ENCODE peak calls at places on chromosomes 11 and 22, in ten cellular contexts. X is kidney glomerular epithelial cell; L is naive thymus-derived CD8-positive, alpha-beta T cell; J is A549; E is left ventricle myocardium inferior; R is A172; W is GM04504; K is Panc1; C is omental fat pad; H is ecto neural progenitor cell. I is an unnamed sample.

GRCh38 chr22:25930083-25930482 is 188.1 kb downstream of the MYO18B start:
- DNase-seq in L (no peak), H (no peak), E (no peak), K (no peak), W (no peak), R (no peak), C (no peak), X (no peak), J (no peak), I (no peak)

GRCh38 chr22:19496324-19496630 is 16.6 kb downstream of the CDC45 start:
- DNase-seq in R (no peak), H (no peak), W (no peak), X (no peak), C (no peak), L (no peak), J (no peak), E (no peak), K (no peak), I (no peak)

GRCh38 chr11:76610371-76610770 is 60.2 kb downstream of the LRRC32 start:
- DNase-seq in R (no peak), H (no peak), C (no peak), L (peak; percentile 16), X (no peak), W (no peak), E (no peak), K (no peak), J (no peak), I (no peak)

GRCh38 chr11:106818416-106818815 is 199.9 kb downstream of the GUCY1A2 start:
- DNase-seq in L (no peak), W (no peak), E (no peak), H (no peak), R (no peak), C (no peak), K (no peak), J (no peak), X (no peak), I (no peak)

GRCh38 chr11:100543386-100543785 is 143.7 kb upstream of the ARHGAP42 start:
- DNase-seq in X (no peak), C (no peak), E (no peak), H (no peak), R (no peak), J (no peak), L (no peak), W (no peak), K (no peak), I (no peak)

GRCh38 chr22:29114392-29114791 is 41.6 kb downstream of the KREMEN1 start:
- DNase-seq in C (no peak), R (no peak), L (no peak), K (no peak), E (no peak), X (no peak), W (no peak), H (no peak), J (no peak), I (no peak)

GRCh38 chr22:46467006-46467405 is 70.4 kb downstream of the CELSR1 start:
- DNase-seq in R (no peak), W (no peak), L (no peak), H (no peak), C (no peak), J (no peak), K (no peak), E (no peak), X (no peak), I (no peak)

GRCh38 chr11:128905345-128906184 is 14.4 kb downstream of the KCNJ5 start:
- DNase-seq in J (peak; percentile 80), H (peak; percentile 73), X (no peak), E (no peak), R (peak; percentile 45), L (no peak), W (no peak), C (no peak), K (no peak), I (peak; percentile 58)

GRCh38 chr11:4154503-4154902 is 59.9 kb downstream of the RRM1 start:
- DNase-seq in R (no peak), E (no peak), X (no peak), W (no peak), K (no peak), H (no peak), J (no peak), L (no peak), C (no peak), I (no peak)

GRCh38 chr11:130609121-130610035 is 160.9 kb downstream of the ADAMTS15 start:
- DNase-seq in J (no peak), X (no peak), H (no peak), K (no peak), L (no peak), R (no peak), C (peak; percentile 68), E (peak; percentile 88), W (no peak), I (peak; percentile 50)

GRCh38 chr11:28702450-28702790 is 594.2 kb downstream of the METTL15 start:
- DNase-seq in J (peak; percentile 4), K (no peak), E (no peak), C (no peak), L (no peak), W (no peak), R (no peak), X (no peak), H (no peak), I (no peak)

GRCh38 chr22:22833488-22833887 is 54.1 kb upstream of the IGLL5 start:
- DNase-seq in C (no peak), E (no peak), L (no peak), J (no peak), K (no peak), X (no peak), W (no peak), R (no peak), H (no peak), I (no peak)

GRCh38 chr11:78216571-78217287 is 28.0 kb downstream of the USP35 start:
- DNase-seq in R (peak; percentile 37), X (no peak), E (no peak), W (no peak), K (no peak), H (no peak), L (no peak), J (no peak), C (no peak), I (no peak)

GRCh38 chr11:45665206-45665932 is at the start of gene CHST1:
- DNase-seq in H (peak; percentile 69), C (no peak), K (no peak), E (peak; percentile 70), W (no peak), R (peak; percentile 15), J (no peak), L (no peak), X (no peak), I (peak; percentile 38)

GRCh38 chr22:44391026-44391425 is 78.3 kb upstream of the SHISAL1 start:
- DNase-seq in K (no peak), H (no peak), X (no peak), R (no peak), J (no peak), E (no peak), L (peak; percentile 40), W (no peak), C (peak; percentile 0), I (no peak)

GRCh38 chr22:27724181-27724580 is 77.4 kb downstream of the MN1 start:
- DNase-seq in E (no peak), C (no peak), X (no peak), J (no peak), R (no peak), H (no peak), K (no peak), L (no peak), W (no peak), I (no peak)

GRCh38 chr11:46590740-46591606 is 2.9 kb downstream of the AMBRA1 start:
- DNase-seq in J (no peak), K (no peak), C (no peak), E (no peak), W (no peak), R (no peak), X (no peak), L (no peak), H (no peak), I (no peak)

GRCh38 chr11:19241260-19242183 is 777 bp upstream of the E2F8 start:
- DNase-seq in C (no peak), H (peak; percentile 79), R (no peak), X (no peak), K (no peak), L (no peak), W (no peak), E (peak; percentile 30), J (peak; percentile 67), I (peak; percentile 47)

GRCh38 chr11:22432331-22433065 is 94.3 kb downstream of the SLC17A6 start:
- DNase-seq in L (no peak), J (no peak), H (peak; percentile 53), X (no peak), W (no peak), K (no peak), C (no peak), E (peak; percentile 40), R (no peak), I (no peak)

I was measured in AG08395.